ENCODE peak calls at places on chromosomes 16 and 17, in four cellular contexts. One of them, this sample, is unnamed.

GRCh38 chr16:17358846-17359245 is 111.9 kb downstream of the XYLT1 start:
- DNase-seq in AG10803: no peak
- DNase-seq in heart left ventricle: no peak
- DNase-seq in PC-9: no peak
- DNase-seq in this sample: peak; percentile 40

GRCh38 chr17:76716146-76716833 is 5.5 kb upstream of the MXRA7 start:
- DNase-seq in AG10803: peak; percentile 100
- DNase-seq in heart left ventricle: no peak
- DNase-seq in PC-9: no peak
- DNase-seq in this sample: peak; percentile 100

GRCh38 chr17:61410100-61410551 is 10.5 kb downstream of the TBX2 start:
- DNase-seq in AG10803: no peak
- DNase-seq in heart left ventricle: peak; percentile 17
- DNase-seq in PC-9: no peak
- DNase-seq in this sample: no peak

GRCh38 chr17:35006961-35007360 is 26.6 kb downstream of the LIG3 start:
- DNase-seq in AG10803: no peak
- DNase-seq in heart left ventricle: no peak
- DNase-seq in PC-9: no peak
- DNase-seq in this sample: no peak

GRCh38 chr17:69478916-69479315 is 64.4 kb downstream of the MAP2K6 start:
- DNase-seq in AG10803: no peak
- DNase-seq in heart left ventricle: no peak
- DNase-seq in PC-9: no peak
- DNase-seq in this sample: no peak

GRCh38 chr17:45429338-45430005 is 3.2 kb downstream of the ARHGAP27 start:
- DNase-seq in AG10803: no peak
- DNase-seq in heart left ventricle: no peak
- DNase-seq in PC-9: peak; percentile 28
- DNase-seq in this sample: no peak

GRCh38 chr17:3810019-3810418 is 9.0 kb upstream of the ITGAE start:
- DNase-seq in AG10803: no peak
- DNase-seq in heart left ventricle: no peak
- DNase-seq in PC-9: no peak
- DNase-seq in this sample: no peak

GRCh38 chr17:50627782-50628601 is 6.7 kb upstream of the ABCC3 start:
- DNase-seq in AG10803: no peak
- DNase-seq in heart left ventricle: no peak
- DNase-seq in PC-9: no peak
- DNase-seq in this sample: no peak

GRCh38 chr17:80696456-80696855 is 151.8 kb downstream of the RPTOR start:
- DNase-seq in AG10803: peak; percentile 49
- DNase-seq in heart left ventricle: no peak
- DNase-seq in PC-9: no peak
- DNase-seq in this sample: no peak

GRCh38 chr17:62724398-62725146 is 83.5 kb downstream of the MARCHF10 start:
- DNase-seq in AG10803: no peak
- DNase-seq in heart left ventricle: no peak
- DNase-seq in PC-9: no peak
- DNase-seq in this sample: no peak

GRCh38 chr17:13784466-13784865 is 182.7 kb upstream of the HS3ST3A1 start:
- DNase-seq in AG10803: no peak
- DNase-seq in heart left ventricle: no peak
- DNase-seq in PC-9: no peak
- DNase-seq in this sample: no peak

GRCh38 chr16:56269824-56270684 is 78.8 kb downstream of the GNAO1 start:
- DNase-seq in AG10803: peak; percentile 84
- DNase-seq in heart left ventricle: peak; percentile 56
- DNase-seq in PC-9: no peak
- DNase-seq in this sample: peak; percentile 22

GRCh38 chr17:45410144-45411091 is 22.3 kb downstream of the ARHGAP27 start:
- DNase-seq in AG10803: no peak
- DNase-seq in heart left ventricle: no peak
- DNase-seq in PC-9: no peak
- DNase-seq in this sample: no peak

GRCh38 chr17:39099686-39100293 is 51.6 kb downstream of the PLXDC1 start:
- DNase-seq in AG10803: peak; percentile 27
- DNase-seq in heart left ventricle: peak; percentile 84
- DNase-seq in PC-9: no peak
- DNase-seq in this sample: peak; percentile 88

GRCh38 chr17:76353599-76354316 is at the start of gene PRPSAP1:
- DNase-seq in AG10803: peak; percentile 90
- DNase-seq in heart left ventricle: peak; percentile 89
- DNase-seq in PC-9: peak; percentile 79
- DNase-seq in this sample: peak; percentile 93

GRCh38 chr17:78892520-78892919 is 10.5 kb downstream of the CEP295NL start:
- DNase-seq in AG10803: no peak
- DNase-seq in heart left ventricle: no peak
- DNase-seq in PC-9: no peak
- DNase-seq in this sample: no peak

GRCh38 chr17:44207319-44207718 is 7.6 kb upstream of the ATXN7L3 start:
- DNase-seq in AG10803: no peak
- DNase-seq in heart left ventricle: no peak
- DNase-seq in PC-9: no peak
- DNase-seq in this sample: no peak

GRCh38 chr17:76119409-76120371 is 16.1 kb upstream of the EXOC7 start:
- DNase-seq in AG10803: no peak
- DNase-seq in heart left ventricle: no peak
- DNase-seq in PC-9: no peak
- DNase-seq in this sample: no peak

GRCh38 chr16:31063843-31064611 is 10.0 kb downstream of the ZNF668 start:
- DNase-seq in AG10803: no peak
- DNase-seq in heart left ventricle: no peak
- DNase-seq in PC-9: no peak
- DNase-seq in this sample: no peak

GRCh38 chr17:2392252-2393183 is 8.3 kb downstream of the MNT start:
- DNase-seq in AG10803: peak; percentile 92
- DNase-seq in heart left ventricle: peak; percentile 98
- DNase-seq in PC-9: peak; percentile 84
- DNase-seq in this sample: peak; percentile 91

GRCh38 chr17:65990593-65990992 is 201.3 kb downstream of the CEP112 start:
- DNase-seq in AG10803: no peak
- DNase-seq in heart left ventricle: peak; percentile 50
- DNase-seq in PC-9: no peak
- DNase-seq in this sample: no peak

DNA sequence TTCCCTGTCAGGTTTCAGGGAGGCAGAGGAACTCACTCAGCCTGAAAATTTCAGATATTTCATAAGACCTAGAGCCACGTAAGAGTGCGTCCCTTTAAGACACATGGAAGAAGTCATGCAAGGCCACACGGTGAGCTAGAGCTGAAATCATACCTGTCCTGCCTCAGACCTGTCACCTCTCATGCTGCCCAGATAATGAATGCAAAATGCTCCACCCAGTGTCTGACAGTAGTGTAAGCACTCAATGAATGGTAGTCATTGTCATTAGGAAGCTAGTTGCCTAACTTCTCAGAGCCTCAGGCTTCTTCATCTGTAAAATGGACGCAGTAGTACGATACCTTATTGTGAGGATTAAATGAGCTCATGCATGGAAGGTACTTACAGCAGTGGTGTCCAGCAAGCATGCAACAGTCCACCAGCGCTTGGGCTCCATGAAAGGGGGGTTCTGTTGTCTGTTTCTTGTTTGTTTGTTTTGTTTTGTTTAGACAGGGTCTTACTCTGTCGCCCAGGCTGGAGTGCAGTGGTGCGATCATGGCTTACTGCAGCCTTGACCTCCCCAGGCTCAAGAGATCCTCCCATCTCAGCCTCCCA is 60.7 kb downstream of the WSB1 start:
- DNase-seq in AG10803: peak; percentile 23
- DNase-seq in heart left ventricle: no peak
- DNase-seq in PC-9: peak; percentile 41
- DNase-seq in this sample: no peak
- TF ChIP-seq CTCF in AG10803: no peak
- TF ChIP-seq CTCF in heart left ventricle: no peak
- TF ChIP-seq CTCF in PC-9: no peak
- TF ChIP-seq CTCF in this sample: no peak

GRCh38 chr16:85897384-85897783 is 1.6 kb upstream of the IRF8 start:
- DNase-seq in AG10803: no peak
- DNase-seq in heart left ventricle: no peak
- DNase-seq in PC-9: no peak
- DNase-seq in this sample: no peak

GRCh38 chr16:85899444-85899843 is 482 bp downstream of the IRF8 start:
- DNase-seq in AG10803: no peak
- DNase-seq in heart left ventricle: no peak
- DNase-seq in PC-9: no peak
- DNase-seq in this sample: no peak

GRCh38 chr16:85900031-85900792 is 1.2 kb downstream of the IRF8 start:
- DNase-seq in AG10803: no peak
- DNase-seq in heart left ventricle: no peak
- DNase-seq in PC-9: no peak
- DNase-seq in this sample: no peak

GRCh38 chr16:85901110-85901509 is 2.1 kb downstream of the IRF8 start:
- DNase-seq in AG10803: no peak
- DNase-seq in heart left ventricle: no peak
- DNase-seq in PC-9: no peak
- DNase-seq in this sample: no peak

DNA sequence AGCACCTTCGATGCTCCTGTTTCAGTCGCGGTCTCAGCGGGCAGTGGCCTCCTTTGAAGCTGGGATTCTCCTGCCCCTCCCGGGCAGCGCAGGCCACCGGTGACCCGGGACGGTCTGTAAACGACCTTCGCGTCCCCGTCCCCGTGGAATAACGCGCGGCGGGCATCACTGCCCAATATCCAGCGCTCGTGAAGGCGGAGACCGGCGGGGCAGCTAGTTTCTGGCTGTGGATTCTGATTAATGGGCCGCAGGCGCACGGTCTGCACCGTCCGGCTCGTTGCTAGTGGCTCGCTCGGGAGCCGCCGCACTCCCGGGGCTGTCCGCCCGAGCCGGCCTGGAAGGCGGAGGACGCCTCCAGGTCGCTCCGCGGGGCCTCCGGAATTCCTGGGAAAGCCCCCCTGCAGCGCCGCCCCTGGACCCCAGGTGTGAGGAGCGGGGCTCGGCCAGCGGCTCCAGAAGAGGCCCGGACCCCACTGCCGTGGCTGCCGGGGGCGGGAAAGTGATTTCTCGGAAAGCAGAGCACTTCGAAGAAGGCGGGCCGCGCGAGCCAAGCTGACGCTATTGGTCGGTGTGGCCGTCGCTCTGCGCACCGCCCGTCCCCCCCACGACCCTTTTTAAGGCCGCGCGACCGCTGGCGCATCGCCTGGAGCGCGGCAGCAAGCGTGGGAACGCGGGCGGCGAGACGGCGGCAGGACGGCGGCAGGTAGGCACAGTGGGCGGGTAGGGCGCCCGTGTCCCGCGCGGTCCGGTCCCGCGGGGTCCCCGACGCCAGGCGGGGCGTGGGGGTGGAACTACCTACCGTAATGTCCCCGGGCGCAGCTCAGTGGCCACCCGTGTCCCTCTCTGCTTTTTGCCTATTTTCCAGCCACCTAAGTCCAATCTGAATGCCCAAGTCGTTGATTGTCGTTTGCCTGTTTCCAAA is at the start of gene IRF8:
- DNase-seq in AG10803: no peak
- DNase-seq in heart left ventricle: peak; percentile 80
- DNase-seq in PC-9: no peak
- DNase-seq in this sample: no peak
- H3K4me3 ChIP-seq in AG10803: no peak within 1 kb of the TSS
- H3K4me3 ChIP-seq in heart left ventricle: peak within 1 kb of the TSS; percentile 56
- H3K4me3 ChIP-seq in PC-9: no peak within 1 kb of the TSS
- H3K4me3 ChIP-seq in this sample: no peak within 1 kb of the TSS

DNA sequence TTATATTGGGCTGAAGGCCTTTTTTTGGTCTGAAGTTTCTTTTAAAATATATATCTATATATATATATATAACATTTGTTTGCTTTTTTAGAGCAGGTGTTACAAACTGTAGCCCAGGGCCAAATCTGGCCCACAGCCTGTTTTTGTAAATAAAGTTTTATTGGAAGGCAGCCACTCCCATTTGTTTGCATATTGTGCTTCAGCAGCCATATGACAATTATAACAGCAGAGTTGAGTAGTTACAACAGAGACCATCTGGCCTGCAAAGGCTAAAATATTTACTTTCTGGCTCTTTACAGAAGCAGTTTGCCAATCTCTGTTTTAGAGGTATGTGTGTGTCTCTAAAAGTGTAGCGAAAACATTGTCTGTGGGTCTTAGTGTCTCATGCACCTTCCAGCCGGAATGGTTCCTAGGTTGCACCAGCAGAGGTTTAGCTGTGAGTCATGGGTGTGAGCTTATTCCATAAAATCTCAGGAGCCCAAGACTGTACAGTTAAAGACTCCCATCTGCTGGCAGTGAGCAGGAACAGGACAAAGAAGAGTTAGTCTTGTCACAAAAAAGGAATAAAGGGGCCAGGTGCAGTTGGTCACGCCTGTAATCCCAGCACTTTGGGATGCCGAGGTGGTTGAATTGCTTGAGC is 23.8 kb downstream of the LCMT1 start:
- DNase-seq in AG10803: peak; percentile 43
- DNase-seq in heart left ventricle: no peak
- DNase-seq in PC-9: peak; percentile 41
- DNase-seq in this sample: peak; percentile 44
- TF ChIP-seq CTCF in AG10803: peak; percentile 41
- TF ChIP-seq CTCF in heart left ventricle: no peak
- TF ChIP-seq CTCF in PC-9: peak; percentile 42
- TF ChIP-seq CTCF in this sample: peak; percentile 26

DNA sequence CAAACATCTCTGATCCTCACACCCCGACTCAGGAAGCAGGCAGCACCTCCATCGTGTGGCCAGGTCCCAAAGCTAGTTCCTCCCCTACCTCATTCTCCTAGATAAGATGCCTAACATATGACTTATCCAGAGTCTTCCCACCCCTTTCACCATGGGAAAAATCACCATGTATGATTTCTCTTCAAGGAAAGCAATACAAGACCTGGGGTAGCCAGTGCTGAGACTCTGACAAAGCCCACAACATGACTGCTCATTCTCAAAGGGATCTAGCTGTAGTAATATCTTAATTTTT is 45.1 kb downstream of the CMTM4 start:
- DNase-seq in AG10803: no peak
- DNase-seq in heart left ventricle: no peak
- DNase-seq in PC-9: no peak
- DNase-seq in this sample: no peak
- H3K4me3 ChIP-seq in AG10803: no peak overlapping the region
- H3K4me3 ChIP-seq in heart left ventricle: no peak overlapping the region
- H3K4me3 ChIP-seq in PC-9: no peak overlapping the region
- H3K4me3 ChIP-seq in this sample: peak overlapping the region; percentile 45

DNA sequence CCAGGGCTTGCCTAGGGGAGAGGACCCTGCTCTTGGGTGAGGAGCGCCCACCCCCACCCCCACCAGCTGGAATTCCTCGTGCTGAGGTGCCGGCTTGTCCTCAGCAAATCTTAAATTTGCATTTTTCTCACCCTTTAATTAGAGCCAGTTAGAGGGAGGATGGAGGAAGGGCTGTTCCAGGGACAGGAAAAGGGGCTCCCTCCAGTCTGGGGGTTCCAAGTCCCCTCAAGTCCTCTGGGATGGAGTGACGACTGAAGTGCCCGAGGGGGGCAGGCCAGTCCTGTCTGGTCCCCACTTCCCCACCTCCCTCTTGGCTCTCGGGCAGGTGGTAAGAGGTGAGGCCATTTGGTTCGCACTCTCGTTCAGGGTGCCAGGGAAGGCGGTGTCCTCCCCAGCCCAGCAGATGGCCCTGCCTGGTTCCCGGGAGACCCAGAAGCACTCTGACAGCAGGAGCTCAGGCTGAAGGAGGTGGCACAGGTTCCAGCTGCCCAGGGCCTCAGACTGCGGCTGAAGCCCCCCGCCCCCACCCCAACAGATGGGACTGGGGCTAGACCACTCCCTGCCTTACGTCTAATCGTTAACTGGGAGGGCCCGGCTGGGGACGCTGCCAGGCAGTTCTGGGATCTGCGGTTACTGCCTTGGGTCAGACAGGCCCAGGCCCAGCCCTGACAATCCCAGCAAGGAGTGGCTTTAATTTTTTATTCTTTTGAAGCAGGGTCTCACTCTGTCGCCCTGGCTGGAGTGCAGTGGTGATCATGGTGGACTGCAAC is 2.2 kb downstream of the RAB26 start:
- DNase-seq in AG10803: no peak
- DNase-seq in heart left ventricle: no peak
- DNase-seq in PC-9: peak; percentile 41
- DNase-seq in this sample: peak; percentile 57
- TF ChIP-seq CTCF in AG10803: no peak
- TF ChIP-seq CTCF in heart left ventricle: no peak
- TF ChIP-seq CTCF in PC-9: no peak
- TF ChIP-seq CTCF in this sample: no peak